ENCODE peak calls at places on chromosomes 2 and 18, in six cellular contexts. O, R, P, D, A and C are unnamed samples.

GRCh38 chr2:206858972-206859739 is 80.2 kb upstream of the CPO start:
- DNase-seq in O (no peak), R (no peak), P (no peak), D (no peak), A (no peak), C (peak)

GRCh38 chr2:101617786-101618185 is 79.7 kb upstream of the MAP4K4 start:
- DNase-seq in O (no peak), R (no peak), P (no peak), D (no peak), A (no peak), C (no peak)

GRCh38 chr2:156380117-156380645 is 47.7 kb upstream of the NR4A2 start:
- DNase-seq in O (no peak), R (no peak), P (no peak), D (no peak), A (no peak), C (peak)

GRCh38 chr2:235521844-235522243 is 28.0 kb downstream of the AGAP1 start:
- DNase-seq in O (no peak), R (no peak), P (peak), D (no peak), A (no peak), C (no peak)

GRCh38 chr2:222290371-222290690 is 8.5 kb downstream of the PAX3 start:
- DNase-seq in O (no peak), R (no peak), P (no peak), D (no peak), A (no peak), C (no peak)

GRCh38 chr2:101520246-101520645 is 45.3 kb upstream of the RFX8 start:
- DNase-seq in O (no peak), R (no peak), P (no peak), D (no peak), A (no peak), C (no peak)

GRCh38 chr18:67305466-67305865 is 211.1 kb downstream of the DSEL start:
- DNase-seq in O (no peak), R (no peak), P (no peak), D (no peak), A (no peak), C (no peak)

GRCh38 chr2:23199115-23199918 is 185.7 kb upstream of the KLHL29 start:
- DNase-seq in O (no peak), R (no peak), P (no peak), D (no peak), A (no peak), C (no peak)

GRCh38 chr2:136233315-136233714 is 115.4 kb upstream of the CXCR4 start:
- DNase-seq in O (no peak), R (no peak), P (no peak), D (no peak), A (no peak), C (no peak)

GRCh38 chr18:58195278-58195721 is 151.3 kb downstream of the NEDD4L start:
- DNase-seq in O (no peak), R (no peak), P (no peak), D (no peak), A (no peak), C (peak)

GRCh38 chr18:58862404-58862803 is 2.3 kb upstream of the ZNF532 start:
- DNase-seq in O (no peak), R (no peak), P (no peak), D (no peak), A (no peak), C (no peak)

GRCh38 chr2:207148025-207148424 is 17.7 kb downstream of the KLF7 start:
- DNase-seq in O (no peak), R (no peak), P (peak), D (no peak), A (no peak), C (no peak)

GRCh38 chr2:104109356-104109755 is 744.6 kb upstream of the POU3F3 start:
- DNase-seq in O (no peak), R (no peak), P (no peak), D (no peak), A (no peak), C (no peak)

GRCh38 chr2:75390184-75390583 is 170.6 kb downstream of the EVA1A start:
- DNase-seq in O (no peak), R (no peak), P (no peak), D (no peak), A (no peak), C (no peak)

GRCh38 chr2:204234879-204235278 is 298.3 kb downstream of the ICOS start:
- DNase-seq in O (no peak), R (no peak), P (no peak), D (no peak), A (no peak), C (no peak)

GRCh38 chr18:32337347-32337746 is 133.3 kb downstream of the GAREM1 start:
- DNase-seq in O (no peak), R (no peak), P (no peak), D (no peak), A (no peak), C (no peak)

GRCh38 chr2:31251018-31251417 is 17.1 kb downstream of the EHD3 start:
- DNase-seq in O (no peak), R (no peak), P (no peak), D (no peak), A (no peak), C (no peak)

GRCh38 chr2:146734042-146734715 is 1110.7 kb upstream of the ACVR2A start:
- DNase-seq in O (no peak), R (no peak), P (peak), D (no peak), A (no peak), C (peak)

GRCh38 chr2:12896283-12897014 is 179.7 kb downstream of the TRIB2 start:
- DNase-seq in O (no peak), R (no peak), P (no peak), D (no peak), A (no peak), C (no peak)

GRCh38 chr2:128986867-128987268 is 668.2 kb upstream of the HS6ST1 start:
- DNase-seq in O (no peak), R (no peak), P (no peak), D (no peak), A (no peak), C (no peak)

GRCh38 chr2:176193048-176193447 is 4.6 kb downstream of the HOXD1 start:
- DNase-seq in O (no peak), R (no peak), P (no peak), D (no peak), A (no peak), C (no peak)

GRCh38 chr2:59021786-59022185 is 780.7 kb upstream of the FANCL start:
- DNase-seq in O (no peak), R (no peak), P (no peak), D (no peak), A (no peak), C (no peak)

GRCh38 chr2:190827720-190828119 is 52.9 kb upstream of the GLS start:
- DNase-seq in O (no peak), R (no peak), P (no peak), D (no peak), A (no peak), C (no peak)

GRCh38 chr2:54767921-54768320 is 44.5 kb downstream of the EML6 start:
- DNase-seq in O (no peak), R (no peak), P (no peak), D (no peak), A (no peak), C (peak)

GRCh38 chr2:10971131-10971854 is 59.6 kb downstream of the KCNF1 start:
- DNase-seq in O (no peak), R (no peak), P (no peak), D (no peak), A (no peak), C (no peak)

GRCh38 chr2:42314892-42315468 is 46.0 kb downstream of the COX7A2L start:
- DNase-seq in O (no peak), R (no peak), P (no peak), D (no peak), A (no peak), C (no peak)

GRCh38 chr2:73939419-73939818 is 12.7 kb downstream of the DGUOK start:
- DNase-seq in O (no peak), R (no peak), P (no peak), D (no peak), A (no peak), C (no peak)

GRCh38 chr2:230878599-230878965 is 13.8 kb downstream of the ITM2C start:
- DNase-seq in O (no peak), R (no peak), P (no peak), D (no peak), A (no peak), C (no peak)

GRCh38 chr2:14634223-14634884 is 1.8 kb downstream of the LRATD1 start:
- DNase-seq in O (no peak), R (peak), P (peak), D (peak), A (peak), C (no peak)

GRCh38 chr2:196066794-196067382 is 1.7 kb downstream of the DNAH7 start:
- DNase-seq in O (no peak), R (no peak), P (no peak), D (no peak), A (no peak), C (no peak)

GRCh38 chr2:204608261-204608660 is 63.0 kb downstream of the PARD3B start:
- DNase-seq in O (no peak), R (peak), P (no peak), D (no peak), A (no peak), C (no peak)

GRCh38 chr2:168345601-168346000 is 98.2 kb upstream of the STK39 start:
- DNase-seq in O (no peak), R (no peak), P (no peak), D (no peak), A (no peak), C (no peak)

GRCh38 chr2:172783091-172783898 is 47.6 kb downstream of the RAPGEF4 start:
- DNase-seq in O (no peak), R (peak), P (no peak), D (no peak), A (no peak), C (no peak)

GRCh38 chr2:143429932-143430331 is 300.7 kb downstream of the ARHGAP15 start:
- DNase-seq in O (no peak), R (no peak), P (peak), D (no peak), A (no peak), C (no peak)

GRCh38 chr2:231294578-231295362 is 96.3 kb downstream of the ARMC9 start:
- DNase-seq in O (no peak), R (no peak), P (no peak), D (no peak), A (no peak), C (no peak)